ENCODE peak calls at places on chromosomes 11 and 22, in eight cellular contexts. One of them, this sample, is unnamed.

GRCh38 chr11:70073881-70074371 is 4.2 kb upstream of the ANO1 start:
- DNase-seq in lower lobe of right lung: no peak
- DNase-seq in heart left ventricle: peak; percentile 74
- DNase-seq in PC-9: peak; percentile 44
- DNase-seq in WERI-Rb-1: peak; percentile 0
- DNase-seq in IMR-90: peak; percentile 73
- DNase-seq in psoas muscle: no peak
- DNase-seq in spleen: peak; percentile 56
- DNase-seq in this sample: peak; percentile 77

GRCh38 chr11:105697291-105697690 is 87.4 kb downstream of the GRIA4 start:
- DNase-seq in lower lobe of right lung: no peak
- DNase-seq in heart left ventricle: no peak
- DNase-seq in PC-9: no peak
- DNase-seq in WERI-Rb-1: no peak
- DNase-seq in IMR-90: no peak
- DNase-seq in psoas muscle: no peak
- DNase-seq in spleen: no peak
- DNase-seq in this sample: no peak

GRCh38 chr11:92277871-92278270 is 53.3 kb downstream of the FAT3 start:
- DNase-seq in lower lobe of right lung: no peak
- DNase-seq in heart left ventricle: no peak
- DNase-seq in PC-9: peak; percentile 16
- DNase-seq in WERI-Rb-1: no peak
- DNase-seq in IMR-90: no peak
- DNase-seq in psoas muscle: no peak
- DNase-seq in spleen: no peak
- DNase-seq in this sample: no peak

GRCh38 chr11:112881461-112881860 is 79.8 kb upstream of the NCAM1 start:
- DNase-seq in lower lobe of right lung: peak; percentile 55
- DNase-seq in heart left ventricle: peak; percentile 83
- DNase-seq in PC-9: peak; percentile 1
- DNase-seq in WERI-Rb-1: no peak
- DNase-seq in IMR-90: no peak
- DNase-seq in psoas muscle: peak; percentile 71
- DNase-seq in spleen: no peak
- DNase-seq in this sample: peak; percentile 96

GRCh38 chr11:116928102-116928777 is 90.8 kb upstream of the APOA1 start:
- DNase-seq in lower lobe of right lung: no peak
- DNase-seq in heart left ventricle: no peak
- DNase-seq in PC-9: no peak
- DNase-seq in WERI-Rb-1: no peak
- DNase-seq in IMR-90: no peak
- DNase-seq in psoas muscle: no peak
- DNase-seq in spleen: no peak
- DNase-seq in this sample: no peak

GRCh38 chr22:18000441-18001039 is 23.8 kb downstream of the MICAL3 start:
- DNase-seq in lower lobe of right lung: no peak
- DNase-seq in heart left ventricle: no peak
- DNase-seq in PC-9: peak; percentile 9
- DNase-seq in WERI-Rb-1: no peak
- DNase-seq in IMR-90: no peak
- DNase-seq in psoas muscle: peak; percentile 25
- DNase-seq in spleen: peak; percentile 85
- DNase-seq in this sample: peak; percentile 80

GRCh38 chr11:41010361-41011050 is 448.9 kb downstream of the LRRC4C start:
- DNase-seq in lower lobe of right lung: no peak
- DNase-seq in heart left ventricle: no peak
- DNase-seq in PC-9: no peak
- DNase-seq in WERI-Rb-1: no peak
- DNase-seq in IMR-90: no peak
- DNase-seq in psoas muscle: no peak
- DNase-seq in spleen: no peak
- DNase-seq in this sample: no peak

GRCh38 chr11:35390737-35391682 is 28.3 kb downstream of the SLC1A2 start:
- DNase-seq in lower lobe of right lung: no peak
- DNase-seq in heart left ventricle: no peak
- DNase-seq in PC-9: peak; percentile 43
- DNase-seq in WERI-Rb-1: no peak
- DNase-seq in IMR-90: peak; percentile 89
- DNase-seq in psoas muscle: no peak
- DNase-seq in spleen: no peak
- DNase-seq in this sample: no peak

GRCh38 chr22:22720201-22720723 is 75.8 kb downstream of the GGTLC2 start:
- DNase-seq in lower lobe of right lung: no peak
- DNase-seq in heart left ventricle: no peak
- DNase-seq in PC-9: no peak
- DNase-seq in WERI-Rb-1: peak; percentile 71
- DNase-seq in IMR-90: peak; percentile 34
- DNase-seq in psoas muscle: no peak
- DNase-seq in spleen: no peak
- DNase-seq in this sample: peak; percentile 79

GRCh38 chr22:46023558-46023981 is 46.6 kb upstream of the WNT7B start:
- DNase-seq in lower lobe of right lung: peak; percentile 3
- DNase-seq in heart left ventricle: no peak
- DNase-seq in PC-9: no peak
- DNase-seq in WERI-Rb-1: no peak
- DNase-seq in IMR-90: peak; percentile 92
- DNase-seq in psoas muscle: peak; percentile 31
- DNase-seq in spleen: peak; percentile 54
- DNase-seq in this sample: peak; percentile 36

GRCh38 chr22:31272522-31273446 is 19.5 kb downstream of the PIK3IP1 start:
- DNase-seq in lower lobe of right lung: no peak
- DNase-seq in heart left ventricle: peak; percentile 44
- DNase-seq in PC-9: peak; percentile 55
- DNase-seq in WERI-Rb-1: peak; percentile 67
- DNase-seq in IMR-90: peak; percentile 67
- DNase-seq in psoas muscle: no peak
- DNase-seq in spleen: no peak
- DNase-seq in this sample: peak; percentile 81

GRCh38 chr11:110866081-110866480 is 153.8 kb upstream of the ARHGAP20 start:
- DNase-seq in lower lobe of right lung: no peak
- DNase-seq in heart left ventricle: no peak
- DNase-seq in PC-9: no peak
- DNase-seq in WERI-Rb-1: no peak
- DNase-seq in IMR-90: no peak
- DNase-seq in psoas muscle: no peak
- DNase-seq in spleen: no peak
- DNase-seq in this sample: no peak

GRCh38 chr11:68998390-68998911 is 14.6 kb downstream of the MRGPRF start:
- DNase-seq in lower lobe of right lung: peak; percentile 30
- DNase-seq in heart left ventricle: no peak
- DNase-seq in PC-9: no peak
- DNase-seq in WERI-Rb-1: peak; percentile 55
- DNase-seq in IMR-90: peak; percentile 12
- DNase-seq in psoas muscle: no peak
- DNase-seq in spleen: peak; percentile 54
- DNase-seq in this sample: peak; percentile 55

GRCh38 chr11:22169833-22170232 is 23.1 kb upstream of the ANO5 start:
- DNase-seq in lower lobe of right lung: no peak
- DNase-seq in heart left ventricle: no peak
- DNase-seq in PC-9: no peak
- DNase-seq in WERI-Rb-1: no peak
- DNase-seq in IMR-90: peak; percentile 0
- DNase-seq in psoas muscle: no peak
- DNase-seq in spleen: no peak
- DNase-seq in this sample: no peak

GRCh38 chr11:69443968-69444364 is 37.5 kb upstream of the LINC01488 start:
- DNase-seq in lower lobe of right lung: no peak
- DNase-seq in heart left ventricle: peak; percentile 46
- DNase-seq in PC-9: no peak
- DNase-seq in WERI-Rb-1: no peak
- DNase-seq in IMR-90: peak; percentile 58
- DNase-seq in psoas muscle: no peak
- DNase-seq in spleen: peak; percentile 63
- DNase-seq in this sample: no peak

GRCh38 chr11:20762980-20763379 is 93.6 kb downstream of the NELL1 start:
- DNase-seq in lower lobe of right lung: no peak
- DNase-seq in heart left ventricle: no peak
- DNase-seq in PC-9: no peak
- DNase-seq in WERI-Rb-1: no peak
- DNase-seq in IMR-90: no peak
- DNase-seq in psoas muscle: no peak
- DNase-seq in spleen: no peak
- DNase-seq in this sample: no peak

GRCh38 chr22:50008151-50009040 is 4.2 kb downstream of the IL17REL start:
- DNase-seq in lower lobe of right lung: peak; percentile 43
- DNase-seq in heart left ventricle: no peak
- DNase-seq in PC-9: no peak
- DNase-seq in WERI-Rb-1: no peak
- DNase-seq in IMR-90: no peak
- DNase-seq in psoas muscle: no peak
- DNase-seq in spleen: no peak
- DNase-seq in this sample: peak; percentile 76

GRCh38 chr11:79427126-79427525 is 13.7 kb downstream of the TENM4 start:
- DNase-seq in lower lobe of right lung: no peak
- DNase-seq in heart left ventricle: no peak
- DNase-seq in PC-9: no peak
- DNase-seq in WERI-Rb-1: no peak
- DNase-seq in IMR-90: no peak
- DNase-seq in psoas muscle: no peak
- DNase-seq in spleen: no peak
- DNase-seq in this sample: no peak

GRCh38 chr22:42432020-42432596 is at the start of gene NFAM1:
- DNase-seq in lower lobe of right lung: peak; percentile 86
- DNase-seq in heart left ventricle: peak; percentile 62
- DNase-seq in PC-9: no peak
- DNase-seq in WERI-Rb-1: peak; percentile 76
- DNase-seq in IMR-90: no peak
- DNase-seq in psoas muscle: peak; percentile 41
- DNase-seq in spleen: peak; percentile 94
- DNase-seq in this sample: peak; percentile 80
- H3K4me3 ChIP-seq in lower lobe of right lung: peak within 1 kb of the TSS; percentile 55
- H3K4me3 ChIP-seq in heart left ventricle: peak within 1 kb of the TSS; percentile 27
- H3K4me3 ChIP-seq in PC-9: no peak within 1 kb of the TSS
- H3K4me3 ChIP-seq in WERI-Rb-1: peak within 1 kb of the TSS; percentile 31
- H3K4me3 ChIP-seq in IMR-90: no peak within 1 kb of the TSS
- H3K4me3 ChIP-seq in psoas muscle: peak within 1 kb of the TSS; percentile 30
- H3K4me3 ChIP-seq in spleen: peak within 1 kb of the TSS; percentile 41
- H3K4me3 ChIP-seq in this sample: no peak within 1 kb of the TSS

DNA sequence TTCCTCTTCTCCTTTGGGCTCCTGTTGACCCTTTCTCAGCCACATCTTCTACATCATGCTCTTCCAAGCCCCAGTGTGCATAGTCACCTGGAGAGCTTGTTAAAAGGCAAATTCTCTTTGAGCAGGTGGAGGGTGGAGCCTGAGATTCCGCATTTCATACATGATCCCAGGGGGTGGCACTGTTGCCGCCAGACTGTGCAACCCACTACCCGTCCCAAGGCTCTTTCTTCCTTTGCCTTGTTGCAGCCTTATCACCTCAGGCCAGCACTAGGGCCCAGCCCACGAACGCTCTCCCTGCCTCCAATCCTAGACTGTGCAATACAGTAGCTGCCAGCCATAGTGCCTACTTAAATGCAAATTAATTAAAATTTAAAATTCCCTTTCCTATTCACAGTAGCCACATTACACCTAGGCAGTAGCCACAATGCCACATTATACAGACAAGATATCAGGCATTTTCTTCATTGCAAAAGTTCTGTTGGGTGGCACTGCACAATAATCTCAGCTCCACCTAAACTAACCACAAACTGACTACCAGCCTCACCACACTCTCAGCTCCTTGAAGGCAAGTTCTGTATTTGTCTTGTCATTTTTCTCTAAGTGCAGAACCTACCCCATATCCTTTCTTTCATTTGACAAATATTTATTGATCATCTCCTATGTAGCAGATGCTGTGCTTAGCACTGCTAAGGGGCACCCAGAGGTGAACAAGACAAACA is 4.6 kb upstream of the KCNJ5 start:
- DNase-seq in lower lobe of right lung: no peak
- DNase-seq in heart left ventricle: no peak
- DNase-seq in PC-9: no peak
- DNase-seq in WERI-Rb-1: peak; percentile 50
- DNase-seq in IMR-90: no peak
- DNase-seq in psoas muscle: no peak
- DNase-seq in spleen: no peak
- DNase-seq in this sample: no peak
- H3K27me3 ChIP-seq in lower lobe of right lung: peaks cover 16% of the 10 kb centered on the region
- H3K27me3 ChIP-seq in heart left ventricle: no peaks in the 10 kb centered on the region
- H3K27me3 ChIP-seq in PC-9: peaks cover 29% of the 10 kb centered on the region
- H3K27me3 ChIP-seq in WERI-Rb-1: peaks cover 41% of the 10 kb centered on the region
- H3K27me3 ChIP-seq in IMR-90: peaks cover 68% of the 10 kb centered on the region
- H3K27me3 ChIP-seq in psoas muscle: peaks cover 11% of the 10 kb centered on the region
- H3K27me3 ChIP-seq in spleen: peaks cover 31% of the 10 kb centered on the region
- H3K27me3 ChIP-seq in this sample: peaks cover 57% of the 10 kb centered on the region

GRCh38 chr11:135075740-135076139 is 663.7 kb upstream of the B3GAT1 start:
- DNase-seq in lower lobe of right lung: peak; percentile 80
- DNase-seq in heart left ventricle: peak; percentile 20
- DNase-seq in PC-9: peak; percentile 26
- DNase-seq in WERI-Rb-1: peak; percentile 89
- DNase-seq in IMR-90: peak; percentile 5
- DNase-seq in psoas muscle: peak; percentile 48
- DNase-seq in spleen: peak; percentile 81
- DNase-seq in this sample: peak; percentile 52

GRCh38 chr11:135073444-135073843 is 661.4 kb upstream of the B3GAT1 start:
- DNase-seq in lower lobe of right lung: no peak
- DNase-seq in heart left ventricle: no peak
- DNase-seq in PC-9: no peak
- DNase-seq in WERI-Rb-1: no peak
- DNase-seq in IMR-90: no peak
- DNase-seq in psoas muscle: no peak
- DNase-seq in spleen: no peak
- DNase-seq in this sample: no peak

GRCh38 chr11:135073870-135074269 is 661.8 kb upstream of the B3GAT1 start:
- DNase-seq in lower lobe of right lung: no peak
- DNase-seq in heart left ventricle: no peak
- DNase-seq in PC-9: no peak
- DNase-seq in WERI-Rb-1: no peak
- DNase-seq in IMR-90: no peak
- DNase-seq in psoas muscle: no peak
- DNase-seq in spleen: no peak
- DNase-seq in this sample: no peak

GRCh38 chr11:135069884-135070283 is 657.8 kb upstream of the B3GAT1 start:
- DNase-seq in lower lobe of right lung: no peak
- DNase-seq in heart left ventricle: no peak
- DNase-seq in PC-9: no peak
- DNase-seq in WERI-Rb-1: no peak
- DNase-seq in IMR-90: peak; percentile 15
- DNase-seq in psoas muscle: no peak
- DNase-seq in spleen: no peak
- DNase-seq in this sample: no peak

GRCh38 chr11:135074397-135074998 is 662.5 kb upstream of the B3GAT1 start:
- DNase-seq in lower lobe of right lung: no peak
- DNase-seq in heart left ventricle: no peak
- DNase-seq in PC-9: no peak
- DNase-seq in WERI-Rb-1: peak; percentile 43
- DNase-seq in IMR-90: no peak
- DNase-seq in psoas muscle: no peak
- DNase-seq in spleen: no peak
- DNase-seq in this sample: no peak
- H3K36me3 ChIP-seq in lower lobe of right lung: no peaks in the 10 kb centered on the region
- H3K36me3 ChIP-seq in heart left ventricle: no peaks in the 10 kb centered on the region
- H3K36me3 ChIP-seq in PC-9: no peaks in the 10 kb centered on the region
- H3K36me3 ChIP-seq in WERI-Rb-1: no peaks in the 10 kb centered on the region
- H3K36me3 ChIP-seq in IMR-90: no peaks in the 10 kb centered on the region
- H3K36me3 ChIP-seq in psoas muscle: no peaks in the 10 kb centered on the region
- H3K36me3 ChIP-seq in spleen: no peaks in the 10 kb centered on the region
- H3K36me3 ChIP-seq in this sample: no peaks in the 10 kb centered on the region

GRCh38 chr11:134763030-134763388 is 351.0 kb upstream of the B3GAT1 start:
- DNase-seq in lower lobe of right lung: no peak
- DNase-seq in heart left ventricle: no peak
- DNase-seq in PC-9: no peak
- DNase-seq in WERI-Rb-1: no peak
- DNase-seq in IMR-90: no peak
- DNase-seq in psoas muscle: no peak
- DNase-seq in spleen: no peak
- DNase-seq in this sample: no peak
- H3K4me3 ChIP-seq in lower lobe of right lung: no peak overlapping the region
- H3K4me3 ChIP-seq in heart left ventricle: peak overlapping the region; percentile 12
- H3K4me3 ChIP-seq in PC-9: no peak overlapping the region
- H3K4me3 ChIP-seq in WERI-Rb-1: no peak overlapping the region
- H3K4me3 ChIP-seq in IMR-90: no peak overlapping the region
- H3K4me3 ChIP-seq in psoas muscle: no peak overlapping the region
- H3K4me3 ChIP-seq in spleen: no peak overlapping the region
- H3K4me3 ChIP-seq in this sample: no peak overlapping the region

This sample was measured in H7.